ENCODE peak calls at places on chromosomes 13 and 19, in four cellular contexts. One of them, this sample, is unnamed.

GRCh38 chr13:43023244-43023931 is at the start of gene DNAJC15:
- DNase-seq in HFFc6: peak; percentile 83
- DNase-seq in kidney tubule cell: peak; percentile 86
- DNase-seq in fibroblast of mammary gland: peak; percentile 87
- DNase-seq in this sample: peak; percentile 87

GRCh38 chr19:4374451-4375163 is 25.7 kb downstream of the SH3GL1 start:
- DNase-seq in HFFc6: peak; percentile 90
- DNase-seq in kidney tubule cell: peak; percentile 92
- DNase-seq in fibroblast of mammary gland: peak; percentile 96
- DNase-seq in this sample: peak; percentile 76

GRCh38 chr13:59371229-59371628 is 792.5 kb downstream of the DIAPH3 start:
- DNase-seq in HFFc6: no peak
- DNase-seq in kidney tubule cell: no peak
- DNase-seq in fibroblast of mammary gland: no peak
- DNase-seq in this sample: no peak

GRCh38 chr19:1064661-1065605 is 2.0 kb upstream of the ARHGAP45 start:
- DNase-seq in HFFc6: no peak
- DNase-seq in kidney tubule cell: peak; percentile 71
- DNase-seq in fibroblast of mammary gland: peak; percentile 64
- DNase-seq in this sample: peak; percentile 78

GRCh38 chr13:43874512-43875092 is 4.9 kb downstream of the CCDC122 start:
- DNase-seq in HFFc6: peak; percentile 28
- DNase-seq in kidney tubule cell: peak; percentile 35
- DNase-seq in fibroblast of mammary gland: peak; percentile 55
- DNase-seq in this sample: peak; percentile 28

GRCh38 chr13:39684531-39685137 is 29.2 kb downstream of the COG6 start:
- DNase-seq in HFFc6: peak; percentile 39
- DNase-seq in kidney tubule cell: peak; percentile 39
- DNase-seq in fibroblast of mammary gland: peak; percentile 64
- DNase-seq in this sample: peak; percentile 65

GRCh38 chr13:59659981-59660380 is 503.7 kb downstream of the DIAPH3 start:
- DNase-seq in HFFc6: no peak
- DNase-seq in kidney tubule cell: no peak
- DNase-seq in fibroblast of mammary gland: no peak
- DNase-seq in this sample: no peak

GRCh38 chr13:35720290-35720689 is 243.8 kb upstream of the MAB21L1 start:
- DNase-seq in HFFc6: no peak
- DNase-seq in kidney tubule cell: peak; percentile 42
- DNase-seq in fibroblast of mammary gland: no peak
- DNase-seq in this sample: no peak

GRCh38 chr19:58568731-58569130 is 4.4 kb downstream of the MZF1 start:
- DNase-seq in HFFc6: no peak
- DNase-seq in kidney tubule cell: no peak
- DNase-seq in fibroblast of mammary gland: no peak
- DNase-seq in this sample: no peak

GRCh38 chr19:48085077-48085476 is 25.5 kb downstream of the PLA2G4C start:
- DNase-seq in HFFc6: no peak
- DNase-seq in kidney tubule cell: no peak
- DNase-seq in fibroblast of mammary gland: no peak
- DNase-seq in this sample: no peak

GRCh38 chr19:16200038-16200775 is 2.5 kb downstream of the AP1M1 start:
- DNase-seq in HFFc6: no peak
- DNase-seq in kidney tubule cell: peak; percentile 10
- DNase-seq in fibroblast of mammary gland: peak; percentile 74
- DNase-seq in this sample: peak; percentile 73

GRCh38 chr13:41060723-41061074 is 610 bp upstream of the WBP4 start:
- DNase-seq in HFFc6: peak; percentile 67
- DNase-seq in kidney tubule cell: peak; percentile 84
- DNase-seq in fibroblast of mammary gland: peak; percentile 81
- DNase-seq in this sample: peak; percentile 81

GRCh38 chr19:4866595-4867424 is 657 bp downstream of the PLIN3 start:
- DNase-seq in HFFc6: peak; percentile 30
- DNase-seq in kidney tubule cell: peak; percentile 42
- DNase-seq in fibroblast of mammary gland: peak; percentile 52
- DNase-seq in this sample: peak; percentile 46

GRCh38 chr19:16588824-16589577 is 16.8 kb upstream of the SLC35E1 start:
- DNase-seq in HFFc6: no peak
- DNase-seq in kidney tubule cell: no peak
- DNase-seq in fibroblast of mammary gland: no peak
- DNase-seq in this sample: no peak

GRCh38 chr13:39210961-39211534 is 172.8 kb downstream of the NHLRC3 start:
- DNase-seq in HFFc6: peak; percentile 37
- DNase-seq in kidney tubule cell: peak; percentile 23
- DNase-seq in fibroblast of mammary gland: peak; percentile 28
- DNase-seq in this sample: peak; percentile 2

GRCh38 chr19:36182612-36183454 is 30.6 kb upstream of the COX7A1 start:
- DNase-seq in HFFc6: peak; percentile 37
- DNase-seq in kidney tubule cell: peak; percentile 68
- DNase-seq in fibroblast of mammary gland: peak; percentile 16
- DNase-seq in this sample: peak; percentile 69

GRCh38 chr19:7869453-7869909 is 4.7 kb downstream of the PRR36 start:
- DNase-seq in HFFc6: no peak
- DNase-seq in kidney tubule cell: peak; percentile 62
- DNase-seq in fibroblast of mammary gland: no peak
- DNase-seq in this sample: peak; percentile 35

GRCh38 chr13:94176576-94176975 is 302.9 kb downstream of the DCT start:
- DNase-seq in HFFc6: no peak
- DNase-seq in kidney tubule cell: no peak
- DNase-seq in fibroblast of mammary gland: peak; percentile 75
- DNase-seq in this sample: peak; percentile 39

GRCh38 chr13:26498524-26499208 is 58.8 kb upstream of the WASF3 start:
- DNase-seq in HFFc6: peak; percentile 34
- DNase-seq in kidney tubule cell: peak; percentile 78
- DNase-seq in fibroblast of mammary gland: peak; percentile 47
- DNase-seq in this sample: peak; percentile 39

GRCh38 chr19:34017024-34017423 is 155.3 kb upstream of the LSM14A start:
- DNase-seq in HFFc6: no peak
- DNase-seq in kidney tubule cell: no peak
- DNase-seq in fibroblast of mammary gland: no peak
- DNase-seq in this sample: no peak